ENCODE peak calls at places on chromosomes 16 and 17, in four cellular contexts. B is HepG2, E is K562, M is GM12878. R is an unnamed sample. For H4K20me1, the result is how much of the 10 kb centered on the place peaks cover.

GRCh38 chr16:31352344-31353115 is 2.4 kb upstream of the ITGAX start:
- DNase-seq in B (no peak), M (no peak), E (no peak), R (no peak)

GRCh38 chr17:75240394-75241142 is 20.8 kb downstream of the GGA3 start:
- DNase-seq in B (peak), E (peak), M (no peak), R (peak)

GRCh38 chr17:10727192-10727591 is 2.6 kb downstream of the TMEM220 start:
- DNase-seq in E (no peak), M (no peak), B (no peak), R (no peak)

GRCh38 chr17:40311575-40311974 is 2.6 kb downstream of the RARA start:
- DNase-seq in M (no peak), E (no peak), B (no peak), R (no peak)

GRCh38 chr16:5633845-5634440 is 536.3 kb upstream of the EEF2KMT start:
- DNase-seq in B (peak), M (no peak), E (peak), R (peak)

GRCh38 chr16:8877894-8878522 is 4.1 kb upstream of the LITAFD start:
- DNase-seq in E (no peak), M (no peak), B (no peak), R (peak)

GRCh38 chr17:151886-152859 is 14.8 kb downstream of the SCGB1C2 start:
- DNase-seq in E (no peak), M (no peak), B (no peak), R (no peak)

GRCh38 chr17:80825471-80826345 is 165.9 kb upstream of the CHMP6 start:
- DNase-seq in E (no peak), M (no peak), B (no peak), R (no peak)

GRCh38 chr17:57880086-57880456 is 30.2 kb upstream of the MRPS23 start:
- DNase-seq in M (no peak), E (no peak), B (no peak), R (no peak)

GRCh38 chr17:15029469-15029868 is 235.7 kb downstream of the PMP22 start:
- DNase-seq in M (no peak), B (no peak), E (no peak), R (no peak)

GRCh38 chr16:87425941-87426340 is 33.8 kb downstream of the MAP1LC3B start:
- DNase-seq in B (no peak), E (no peak), M (no peak), R (no peak)

GRCh38 chr16:51306116-51306515 is 155.0 kb upstream of the SALL1 start:
- DNase-seq in E (no peak), B (no peak), M (no peak), R (no peak)

GRCh38 chr17:50534222-50534978 is 1.9 kb downstream of the EPN3 start:
- DNase-seq in M (no peak), B (no peak), E (peak), R (peak)

GRCh38 chr16:66198641-66199040 is 167.8 kb upstream of the CDH5 start:
- DNase-seq in M (no peak), B (no peak), E (no peak), R (no peak)

GRCh38 chr17:39674702-39675389 is 6.6 kb downstream of the PNMT start:
- DNase-seq in B (peak), M (no peak), E (peak), R (no peak)

GRCh38 chr16:79307214-79307613 is 293.3 kb downstream of the MAF start:
- DNase-seq in M (no peak), B (no peak), E (no peak), R (no peak)

GRCh38 chr16:85878875-85879274 is 20.1 kb upstream of the IRF8 start:
- DNase-seq in E (no peak), M (no peak), B (no peak), R (peak)

GRCh38 chr17:60151355-60151754 is 1.6 kb downstream of the CA4 start:
- DNase-seq in E (no peak), B (no peak), M (no peak), R (peak)

GRCh38 chr17:74922694-74923537 is at the start of gene USH1G:
- DNase-seq in E (peak), B (no peak), M (no peak), R (peak)

GRCh38 chr17:80833952-80834895 is 157.4 kb upstream of the CHMP6 start:
- DNase-seq in B (no peak), M (no peak), E (no peak), R (no peak)

GRCh38 chr17:29883497-29883896 is 46.5 kb downstream of the SSH2 start:
- DNase-seq in B (no peak), E (no peak), M (no peak), R (no peak)

GRCh38 chr16:84497418-84497817 is 7.0 kb downstream of the MEAK7 start:
- DNase-seq in E (no peak), M (no peak), B (no peak), R (no peak)

GRCh38 chr16:46817961-46818360 is 13.0 kb downstream of the C16orf87 start:
- DNase-seq in E (no peak), B (no peak), M (no peak), R (peak)

GRCh38 chr16:67115649-67116048 is 5.9 kb downstream of the PHAF1 start:
- DNase-seq in M (no peak), B (no peak), E (no peak), R (no peak)

GRCh38 chr17:79681101-79681621 is 49.6 kb upstream of the ENPP7 start:
- DNase-seq in E (no peak), M (no peak), B (no peak), R (no peak)

GRCh38 chr17:42929497-42929844 is 28.9 kb downstream of the G6PC1 start:
- DNase-seq in B (no peak), E (no peak), M (no peak), R (no peak)

GRCh38 chr17:18182190-18182977 is 1.2 kb upstream of the ALKBH5 start:
- DNase-seq in B (no peak), M (no peak), E (no peak), R (peak)

GRCh38 chr16:58385218-58385773 is 7.0 kb upstream of the GINS3 start:
- DNase-seq in B (no peak), E (no peak), M (no peak), R (no peak)

GRCh38 chr17:17758443-17758842 is 77.2 kb downstream of the RAI1 start:
- DNase-seq in B (no peak), M (no peak), E (no peak), R (no peak)

GRCh38 chr16:1357906-1358566 is 6.3 kb downstream of the GNPTG start:
- DNase-seq in M (no peak), E (no peak), B (no peak), R (no peak)
- H4K20me1 ChIP-seq in M (under half), E (under half), B (under half), R (under half)

GRCh38 chr16:55540221-55540620 is 26.3 kb upstream of the CAPNS2 start:
- DNase-seq in E (no peak), B (no peak), M (no peak), R (no peak)

GRCh38 chr16:55542459-55543082 is 23.9 kb upstream of the CAPNS2 start:
- DNase-seq in E (no peak), B (no peak), M (no peak), R (no peak)

GRCh38 chr16:55539049-55539448 is 27.4 kb upstream of the CAPNS2 start:
- DNase-seq in M (no peak), E (no peak), B (no peak), R (no peak)

GRCh38 chr16:55539488-55539887 is 27.0 kb upstream of the CAPNS2 start:
- DNase-seq in M (no peak), B (no peak), E (no peak), R (no peak)

GRCh38 chr16:55543470-55543869 is 23.0 kb upstream of the CAPNS2 start:
- DNase-seq in M (no peak), B (peak), E (no peak), R (peak)
- TF ChIP-seq CTCF in M (no peak), B (peak), E (no peak), R (peak)

GRCh38 chr17:72592242-72592966 is 471.6 kb downstream of the SOX9 start:
- DNase-seq in B (peak), M (no peak), E (peak), R (peak)
- TF ChIP-seq REST in B (peak), M (no peak), E (no peak), R (no peak)

GRCh38 chr17:81917565-81918332 is at the start of gene SIRT7:
- DNase-seq in M (peak), B (peak), E (peak), R (peak)
- H4K20me1 ChIP-seq in M (under half), B (under half), E (under half), R (under half)

GRCh38 chr16:76268824-76269223 is 8.4 kb upstream of the CNTNAP4 start:
- DNase-seq in B (no peak), E (no peak), M (peak), R (no peak)

DNA sequence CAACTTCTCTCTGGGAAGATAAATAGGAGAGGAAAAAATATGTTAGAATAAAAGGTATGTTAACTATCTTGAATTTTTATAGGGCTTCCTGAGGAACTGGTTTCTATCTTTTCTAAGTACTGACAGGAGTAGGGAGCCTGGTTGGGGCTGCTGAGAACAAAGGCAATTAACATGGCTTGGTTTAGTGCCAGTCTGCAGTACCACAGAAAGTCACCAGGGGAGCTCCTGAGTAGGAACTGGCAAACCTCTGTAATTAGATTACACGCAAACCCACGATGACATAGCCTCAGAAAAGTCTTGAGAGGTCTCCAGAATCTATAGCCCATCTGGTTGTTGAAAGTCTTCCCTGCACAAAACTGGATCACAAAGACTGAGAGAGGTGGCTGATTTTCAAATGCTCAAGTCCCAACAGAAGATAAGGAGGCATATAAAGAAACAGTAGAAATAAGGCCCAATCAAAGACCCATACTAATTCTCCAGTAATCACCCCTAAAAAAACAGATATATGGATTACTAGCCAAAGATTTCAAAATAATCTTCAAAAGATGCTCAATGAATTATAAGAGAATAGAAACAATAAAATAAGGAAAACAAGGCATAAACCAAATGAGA is 11.7 kb upstream of the CNTNAP4 start:
- DNase-seq in E (peak), M (no peak), B (peak), R (peak)
- TF ChIP-seq CTCF in E (peak), M (peak), B (peak), R (peak)

GRCh38 chr17:66495035-66495434 is 192.6 kb downstream of the PRKCA start:
- DNase-seq in B (no peak), E (no peak), M (no peak), R (no peak)
- TF ChIP-seq REST in B (no peak), E (no peak), M (no peak), R (no peak)

GRCh38 chr16:81810894-81811538 is 31.9 kb downstream of the PLCG2 start:
- DNase-seq in B (no peak), E (no peak), M (peak), R (no peak)
- H4K20me1 ChIP-seq in B (under half), E (under half), M (under half), R (under half)

R was measured in GM23338.